ENCODE peak calls at places on chromosomes 5 and 9, in seven cellular contexts. J, K, A, I, P, D and G are unnamed samples. For H3K4me1 and H3K36me3, the result is how much of the 10 kb centered on the place peaks cover.

GRCh38 chr5:31033295-31033694 is 160.2 kb upstream of the CDH6 start:
- DNase-seq in J (no peak), K (no peak), A (no peak), I (no peak), P (no peak), D (no peak), G (no peak)

GRCh38 chr5:76081811-76082783 is 1.1 kb upstream of the SV2C start:
- DNase-seq in J (no peak), K (no peak), A (no peak), I (no peak), P (no peak), D (no peak), G (no peak)

GRCh38 chr5:56422060-56422762 is 189.1 kb upstream of the ANKRD55 start:
- DNase-seq in J (no peak), K (no peak), A (peak), I (no peak), P (no peak), D (no peak), G (no peak)

GRCh38 chr9:80932181-80932580 is 757.2 kb downstream of the TLE1 start:
- DNase-seq in J (no peak), K (no peak), A (no peak), I (no peak), P (no peak), D (no peak), G (no peak)

GRCh38 chr5:132546108-132546507 is 2.8 kb upstream of the IL5 start:
- DNase-seq in J (no peak), K (no peak), A (no peak), I (no peak), P (no peak), D (no peak), G (no peak)

GRCh38 chr9:79686381-79687130 is 114.8 kb downstream of the TLE4 start:
- DNase-seq in J (no peak), K (no peak), A (peak), I (no peak), P (no peak), D (peak), G (no peak)

GRCh38 chr5:60257852-60258251 is 364.3 kb upstream of the PDE4D start:
- DNase-seq in J (no peak), K (no peak), A (no peak), I (no peak), P (no peak), D (no peak), G (no peak)

GRCh38 chr9:15697459-15697858 is 144.6 kb downstream of the CCDC171 start:
- DNase-seq in J (no peak), K (no peak), A (peak), I (no peak), P (no peak), D (no peak), G (no peak)

GRCh38 chr5:159933531-159934485 is 17.5 kb downstream of the ADRA1B start:
- DNase-seq in J (no peak), K (no peak), A (no peak), I (no peak), P (no peak), D (no peak), G (no peak)

GRCh38 chr5:103428923-103429322 is 133.7 kb downstream of the NUDT12 start:
- DNase-seq in J (no peak), K (no peak), A (no peak), I (no peak), P (no peak), D (no peak), G (no peak)

GRCh38 chr5:138829341-138829740 is 45.8 kb downstream of the LRRTM2 start:
- DNase-seq in J (no peak), K (no peak), A (no peak), I (no peak), P (no peak), D (no peak), G (no peak)

GRCh38 chr9:124003636-124004349 is 7.8 kb upstream of the LHX2 start:
- DNase-seq in J (no peak), K (no peak), A (no peak), I (no peak), P (no peak), D (no peak), G (no peak)

GRCh38 chr5:169331292-169331852 is 30.4 kb upstream of the SLIT3 start:
- DNase-seq in J (no peak), K (no peak), A (peak), I (no peak), P (no peak), D (no peak), G (no peak)

GRCh38 chr5:65823820-65824445 is 101.9 kb downstream of the NLN start:
- DNase-seq in J (no peak), K (no peak), A (no peak), I (no peak), P (no peak), D (no peak), G (no peak)

GRCh38 chr5:58842851-58843250 is 260.0 kb downstream of the RAB3C start:
- DNase-seq in J (no peak), K (no peak), A (peak), I (no peak), P (no peak), D (no peak), G (no peak)

GRCh38 chr9:35616681-35617459 is 1.3 kb downstream of the CD72 start:
- DNase-seq in J (peak), K (peak), A (no peak), I (peak), P (no peak), D (no peak), G (peak)

GRCh38 chr5:146072595-146072994 is 32.8 kb downstream of the PLAC8L1 start:
- DNase-seq in J (no peak), K (no peak), A (no peak), I (no peak), P (no peak), D (no peak), G (no peak)

GRCh38 chr5:1643651-1644392 is 120.1 kb upstream of the LPCAT1 start:
- DNase-seq in J (no peak), K (no peak), A (peak), I (no peak), P (no peak), D (no peak), G (no peak)

GRCh38 chr9:86186696-86187095 is 72.8 kb downstream of the C9orf153 start:
- DNase-seq in J (no peak), K (no peak), A (no peak), I (no peak), P (no peak), D (no peak), G (no peak)

GRCh38 chr5:36607114-36607561 is 732 bp downstream of the SLC1A3 start:
- DNase-seq in J (peak), K (no peak), A (peak), I (peak), P (no peak), D (no peak), G (no peak)

GRCh38 chr5:151264113-151264512 is 11.1 kb downstream of the GM2A start:
- DNase-seq in J (no peak), K (no peak), A (peak), I (no peak), P (no peak), D (no peak), G (no peak)

GRCh38 chr5:6517494-6517893 is 68.8 kb downstream of the UBE2QL1 start:
- DNase-seq in J (no peak), K (no peak), A (no peak), I (no peak), P (no peak), D (no peak), G (no peak)

GRCh38 chr5:140239939-140240700 is 62.8 kb downstream of the PFDN1 start:
- DNase-seq in J (peak), K (peak), A (peak), I (peak), P (no peak), D (peak), G (peak)
- H3K4me1 ChIP-seq in J (under half), K (under half), A (under half), I (half or more), P (half or more), D (under half), G (under half)

DNA sequence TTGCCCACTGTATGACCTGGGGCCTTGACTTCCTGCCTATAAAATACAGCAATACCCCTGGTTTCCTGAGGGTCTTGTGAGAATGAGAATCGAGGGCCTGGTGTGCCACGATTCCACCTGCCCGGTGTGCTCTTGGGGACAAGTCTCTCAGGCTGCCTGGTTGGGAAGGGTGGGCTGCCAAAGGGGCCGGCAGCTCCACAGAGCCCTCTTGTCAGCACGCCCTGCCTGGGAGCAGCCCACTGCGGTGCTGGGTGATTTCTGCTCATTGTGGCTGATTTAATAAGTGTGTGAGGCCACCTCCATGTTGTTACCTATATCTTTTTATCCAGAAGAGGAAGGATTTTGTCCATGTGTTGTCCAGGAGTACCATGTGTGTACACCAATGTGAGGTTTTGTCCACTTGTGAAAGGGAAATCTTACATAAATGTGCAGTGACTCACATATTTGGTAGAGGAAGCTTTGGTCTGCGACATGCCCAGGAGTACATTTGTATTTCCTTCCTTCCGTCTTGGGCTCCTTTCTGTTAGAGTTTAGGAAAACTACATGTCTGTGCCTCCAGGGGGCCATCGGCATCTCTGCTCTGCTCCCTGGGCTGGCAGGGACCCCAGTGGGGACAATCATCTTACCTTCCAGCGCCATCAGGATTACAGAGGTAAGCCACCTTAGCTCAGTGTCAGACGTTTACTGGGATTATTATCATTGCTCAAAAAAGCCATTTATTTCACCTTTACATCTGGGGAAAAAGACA is 108.6 kb downstream of the PHF2 start:
- DNase-seq in J (no peak), K (no peak), A (peak), I (no peak), P (no peak), D (no peak), G (no peak)
- TF ChIP-seq CTCF in J (peak), K (no peak), A (peak), I (no peak), P (no peak), D (no peak), G (no peak)

DNA sequence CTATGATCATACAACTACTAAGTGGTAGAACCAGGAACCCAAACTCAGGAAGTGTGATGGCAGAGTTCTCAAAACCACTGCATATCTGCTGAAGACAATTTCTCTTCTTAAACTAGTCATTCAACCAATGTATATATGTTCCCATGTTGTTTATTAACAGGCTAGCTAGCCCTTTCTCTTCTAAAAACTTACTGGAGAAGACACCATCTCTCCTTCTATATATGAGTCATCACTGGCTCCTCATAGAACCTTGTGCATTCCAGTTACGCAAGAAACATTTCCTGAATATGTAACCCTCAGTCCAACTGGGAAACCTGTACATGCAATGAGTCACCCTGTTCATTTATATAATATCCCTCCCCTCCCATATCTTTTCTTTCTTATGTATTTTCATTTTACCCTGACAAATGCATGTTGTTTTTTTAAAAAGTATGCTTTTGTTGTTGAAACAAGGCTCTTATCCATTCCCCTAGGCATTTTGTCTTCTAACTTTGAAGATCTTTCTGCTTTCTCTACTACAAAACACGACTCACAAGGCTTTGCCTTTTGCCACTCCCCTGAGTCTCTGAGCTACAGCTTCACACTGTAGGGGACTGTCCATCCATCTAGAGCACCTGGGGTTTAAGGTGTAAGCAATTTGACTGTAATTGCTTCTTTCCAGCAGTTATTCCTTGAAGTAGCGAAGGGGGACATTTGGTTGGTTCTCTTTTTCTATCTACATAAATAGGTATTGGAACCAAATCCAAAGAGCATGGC is 119.5 kb downstream of the ANXA1 start:
- DNase-seq in J (no peak), K (no peak), A (peak), I (no peak), P (no peak), D (no peak), G (no peak)
- H3K36me3 ChIP-seq in J (under half), K (under half), A (under half), I (under half), P (under half), D (under half), G (under half)

DNA sequence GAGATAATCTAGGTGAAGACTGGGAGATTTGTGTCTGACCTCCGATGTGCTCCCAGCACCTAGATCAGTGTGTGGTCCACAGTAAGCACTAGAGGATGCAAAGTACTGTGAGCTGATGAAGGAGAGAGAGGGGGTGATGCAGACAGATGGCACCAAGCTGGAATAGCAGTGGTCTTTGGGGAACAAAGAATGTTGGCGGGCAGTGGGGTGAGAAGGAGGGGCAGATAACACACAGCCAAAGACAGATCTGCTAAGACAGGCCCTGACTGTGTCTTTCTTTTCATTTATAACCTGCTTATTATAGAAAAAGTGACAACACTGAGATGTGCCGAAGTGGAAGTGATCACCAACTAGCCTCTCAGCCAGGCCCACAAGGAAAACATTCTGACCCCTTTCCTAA is 37.5 kb downstream of the ERGIC1 start:
- DNase-seq in J (no peak), K (no peak), A (no peak), I (no peak), P (no peak), D (no peak), G (no peak)
- H3K4me1 ChIP-seq in J (under half), K (under half), A (under half), I (half or more), P (half or more), D (half or more), G (under half)

DNA sequence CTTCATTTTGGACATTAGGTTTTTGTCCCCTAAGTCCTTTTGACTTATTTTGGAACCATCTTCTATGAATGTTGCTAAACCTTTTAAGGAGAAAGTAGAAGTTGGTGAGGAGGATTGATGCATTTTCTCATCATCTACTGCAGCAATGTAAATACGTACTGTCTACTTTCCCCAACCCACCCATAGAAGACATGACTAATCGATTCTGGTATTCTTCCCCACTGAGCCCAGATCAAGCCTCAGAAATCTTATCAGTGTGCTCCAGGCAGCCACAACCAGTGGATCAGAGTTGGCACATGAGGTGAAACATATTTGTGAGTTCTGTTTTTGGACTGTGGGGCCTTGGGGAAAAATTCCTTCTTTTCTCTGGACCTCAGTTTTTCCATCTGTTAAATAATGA is 57.7 kb downstream of the FGF18 start:
- DNase-seq in J (no peak), K (no peak), A (no peak), I (no peak), P (no peak), D (no peak), G (no peak)
- TF ChIP-seq CTCF in J (no peak), K (no peak), A (no peak), I (no peak), P (no peak), D (no peak), G (no peak)

DNA sequence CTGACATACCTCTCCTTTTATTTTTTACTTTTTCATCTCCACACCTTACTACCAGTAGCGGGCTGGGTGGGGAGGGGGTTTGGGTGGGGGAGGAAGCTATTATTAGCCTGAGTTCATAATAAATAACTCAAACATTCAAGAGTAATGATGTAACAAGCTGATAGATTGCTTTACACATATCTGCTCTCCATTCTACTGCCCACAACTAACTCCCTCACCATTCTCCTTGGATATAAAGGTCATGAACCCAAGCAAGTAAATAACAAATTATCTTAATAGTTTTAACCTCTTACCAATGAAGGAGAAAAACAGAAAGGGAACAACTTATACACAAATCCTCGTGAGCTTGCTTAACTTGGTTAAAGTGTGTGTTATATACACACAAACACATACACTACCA is 15.4 kb downstream of the FBXL17 start:
- DNase-seq in J (no peak), K (no peak), A (no peak), I (no peak), P (no peak), D (no peak), G (no peak)
- H3K36me3 ChIP-seq in J (under half), K (under half), A (under half), I (under half), P (under half), D (under half), G (under half)

GRCh38 chr5:143350341-143350740 is 53.1 kb downstream of the NR3C1 start:
- DNase-seq in J (no peak), K (no peak), A (no peak), I (no peak), P (no peak), D (no peak), G (no peak)

GRCh38 chr5:143355710-143356109 is 47.8 kb downstream of the NR3C1 start:
- DNase-seq in J (peak), K (peak), A (peak), I (peak), P (no peak), D (peak), G (peak)

GRCh38 chr5:143354025-143354424 is 49.5 kb downstream of the NR3C1 start:
- DNase-seq in J (no peak), K (no peak), A (no peak), I (no peak), P (no peak), D (no peak), G (no peak)

GRCh38 chr5:143350790-143351603 is 52.5 kb downstream of the NR3C1 start:
- DNase-seq in J (no peak), K (no peak), A (peak), I (no peak), P (no peak), D (no peak), G (no peak)

DNA sequence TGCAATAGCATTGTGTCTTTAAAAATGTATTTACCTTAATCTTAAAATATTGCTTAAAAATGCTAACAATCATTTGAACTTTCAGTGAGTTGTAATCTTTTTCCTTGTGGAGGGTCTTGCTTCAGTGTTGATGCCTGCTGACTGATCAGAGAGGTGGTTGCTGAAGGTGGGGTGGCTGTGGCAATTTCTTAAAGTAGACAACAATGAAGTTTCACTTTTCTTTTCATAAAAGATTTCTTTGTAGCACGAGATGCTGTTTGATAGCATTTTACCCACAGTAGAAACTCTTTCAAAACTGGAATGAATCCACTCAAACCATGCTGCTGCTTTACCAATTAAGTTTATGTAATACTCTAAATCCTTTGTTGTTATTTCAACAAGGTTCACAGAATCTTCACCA is 50.8 kb downstream of the NR3C1 start:
- DNase-seq in J (no peak), K (no peak), A (no peak), I (no peak), P (no peak), D (no peak), G (no peak)
- H3K4me1 ChIP-seq in J (under half), K (under half), A (under half), I (half or more), P (half or more), D (under half), G (half or more)

GRCh38 chr9:75201480-75202209 is 113.3 kb downstream of the OSTF1 start:
- DNase-seq in J (no peak), K (no peak), A (no peak), I (no peak), P (no peak), D (no peak), G (no peak)

GRCh38 chr9:75197521-75197920 is 109.2 kb downstream of the OSTF1 start:
- DNase-seq in J (no peak), K (no peak), A (no peak), I (no peak), P (no peak), D (no peak), G (no peak)

GRCh38 chr9:75198436-75198835 is 110.1 kb downstream of the OSTF1 start:
- DNase-seq in J (no peak), K (no peak), A (no peak), I (no peak), P (no peak), D (no peak), G (no peak)

DNA sequence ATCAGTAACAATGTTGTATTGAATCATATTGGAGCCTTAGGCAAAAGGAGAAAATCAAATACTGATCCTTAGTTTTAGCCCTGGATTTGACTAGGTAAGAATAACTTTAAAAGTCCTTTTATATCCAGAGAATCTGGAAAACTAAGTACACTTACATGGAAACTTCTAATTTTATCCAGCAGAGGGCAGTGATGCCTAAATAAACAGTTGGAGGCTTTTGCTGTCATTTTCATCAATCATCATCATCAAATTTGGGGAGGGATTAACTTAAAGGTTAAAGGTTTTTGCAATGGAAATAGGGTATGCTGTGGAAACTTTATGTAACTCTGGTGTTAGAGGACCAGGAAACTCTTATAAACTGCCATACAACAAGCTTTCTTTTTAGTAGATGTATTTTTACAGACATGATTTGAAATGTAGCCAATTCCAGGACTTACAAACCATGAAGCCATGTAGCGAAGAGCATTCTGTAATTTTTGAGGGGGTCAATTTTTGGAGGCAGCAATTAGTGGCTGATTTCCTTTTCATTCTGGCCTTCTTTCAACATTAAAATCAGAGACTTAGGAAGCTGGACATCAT is 112.7 kb downstream of the OSTF1 start:
- DNase-seq in J (peak), K (no peak), A (peak), I (no peak), P (no peak), D (no peak), G (no peak)
- TF ChIP-seq CTCF in J (peak), K (no peak), A (peak), I (peak), P (peak), D (peak), G (peak)